ENCODE peak calls at places on chromosomes 5 and 9, in five cellular contexts. D, I, Y, G and C are unnamed samples.

GRCh38 chr5:173155912-173156311 is 11.6 kb downstream of the BNIP1 start:
- DNase-seq in D (no peak), I (no peak), Y (no peak), G (no peak), C (no peak)

GRCh38 chr9:87382902-87383301 is 114.8 kb upstream of the DAPK1 start:
- DNase-seq in D (peak; percentile 33), I (no peak), Y (no peak), G (no peak), C (no peak)

GRCh38 chr9:35000535-35001284 is 11.2 kb downstream of the DNAJB5 start:
- DNase-seq in D (no peak), I (no peak), Y (no peak), G (no peak), C (peak; percentile 85)

GRCh38 chr5:124477002-124477546 is 269.4 kb downstream of the ZNF608 start:
- DNase-seq in D (no peak), I (no peak), Y (no peak), G (no peak), C (no peak)

GRCh38 chr9:19201899-19202891 is 28.3 kb upstream of the DENND4C start:
- DNase-seq in D (peak; percentile 68), I (no peak), Y (no peak), G (no peak), C (no peak)

GRCh38 chr9:35864695-35865255 is 5.4 kb downstream of the OR13J1 start:
- DNase-seq in D (no peak), I (no peak), Y (no peak), G (no peak), C (peak; percentile 83)

GRCh38 chr9:129111762-129112151 is 542 bp downstream of the PTPA start:
- DNase-seq in D (peak; percentile 69), I (peak; percentile 43), Y (peak; percentile 35), G (peak; percentile 36), C (no peak)

GRCh38 chr5:131488463-131488862 is 146.6 kb downstream of the RAPGEF6 start:
- DNase-seq in D (no peak), I (no peak), Y (peak; percentile 55), G (no peak), C (no peak)

GRCh38 chr9:72476617-72477375 is 44.6 kb upstream of the TMC1 start:
- DNase-seq in D (no peak), I (no peak), Y (no peak), G (peak; percentile 64), C (no peak)

GRCh38 chr9:13110766-13111400 is 168.6 kb downstream of the MPDZ start:
- DNase-seq in D (no peak), I (peak; percentile 30), Y (no peak), G (no peak), C (no peak)

GRCh38 chr5:145903862-145904261 is 31.0 kb upstream of the GRXCR2 start:
- DNase-seq in D (no peak), I (no peak), Y (no peak), G (no peak), C (peak; percentile 74)

GRCh38 chr5:17951392-17952169 is 317.3 kb downstream of the TAF11L14 start:
- DNase-seq in D (no peak), I (no peak), Y (no peak), G (peak; percentile 13), C (no peak)

GRCh38 chr5:9714187-9714586 is 84.0 kb upstream of the TAS2R1 start:
- DNase-seq in D (no peak), I (no peak), Y (no peak), G (no peak), C (peak; percentile 37)

GRCh38 chr5:170184007-170184687 is 48.6 kb upstream of the C5orf58 start:
- DNase-seq in D (peak; percentile 81), I (peak; percentile 42), Y (peak; percentile 59), G (peak; percentile 62), C (no peak)

GRCh38 chr5:139383993-139384590 is 995 bp upstream of the SLC23A1 start:
- DNase-seq in D (no peak), I (no peak), Y (no peak), G (no peak), C (no peak)

GRCh38 chr5:173456751-173457171 is 128.5 kb upstream of the STC2 start:
- DNase-seq in D (no peak), I (no peak), Y (no peak), G (no peak), C (no peak)

GRCh38 chr5:159768243-159768642 is 148.0 kb upstream of the ADRA1B start:
- DNase-seq in D (no peak), I (no peak), Y (no peak), G (no peak), C (no peak)

GRCh38 chr5:146796911-146797310 is 81.6 kb downstream of the PPP2R2B start:
- DNase-seq in D (no peak), I (no peak), Y (no peak), G (no peak), C (no peak)

GRCh38 chr9:91433180-91433579 is 9.5 kb upstream of the NFIL3 start:
- DNase-seq in D (no peak), I (no peak), Y (peak; percentile 84), G (peak; percentile 68), C (no peak)

DNA sequence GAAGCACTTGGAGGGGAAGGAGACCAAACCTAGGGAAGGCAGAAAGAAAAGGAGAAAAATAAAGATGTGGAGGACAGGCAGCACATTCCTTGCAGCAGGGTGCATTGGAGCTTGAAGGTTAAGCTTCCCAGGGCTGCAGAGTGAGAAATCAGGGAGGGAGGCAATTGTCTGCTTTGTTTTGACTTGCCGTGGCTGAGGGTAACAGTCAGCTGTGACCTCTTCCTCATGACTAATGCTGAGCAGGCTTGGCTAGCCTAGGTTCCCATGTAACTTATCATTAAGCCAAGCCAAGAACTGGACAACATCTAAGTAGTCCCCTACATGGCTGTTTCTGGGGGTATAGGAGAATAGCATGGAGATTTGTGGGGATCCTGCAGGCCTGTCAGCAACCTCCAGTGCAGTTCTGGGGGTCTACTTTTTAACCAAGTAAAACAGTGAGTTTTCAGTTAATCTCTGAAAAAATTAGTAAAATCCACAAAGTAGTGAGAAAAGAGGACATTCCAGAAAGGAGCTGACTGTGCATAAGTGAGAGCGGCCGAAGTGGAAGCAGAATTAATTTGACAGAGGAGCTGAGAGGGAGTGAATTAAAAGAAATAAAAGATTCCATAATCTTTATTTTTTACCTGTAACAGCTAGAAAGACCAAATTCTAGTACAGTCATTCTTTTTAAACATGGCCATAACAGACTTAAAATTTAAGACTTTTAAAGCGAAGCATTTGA is 149.0 kb downstream of the SGCD start:
- DNase-seq in D (peak; percentile 63), I (peak; percentile 55), Y (no peak), G (peak; percentile 31), C (no peak)
- H3K27ac ChIP-seq in D (no peak overlapping the region), I (peak overlapping the region; percentile 10), Y (no peak overlapping the region), G (peak overlapping the region; percentile 81), C (peak overlapping the region; percentile 67)

DNA sequence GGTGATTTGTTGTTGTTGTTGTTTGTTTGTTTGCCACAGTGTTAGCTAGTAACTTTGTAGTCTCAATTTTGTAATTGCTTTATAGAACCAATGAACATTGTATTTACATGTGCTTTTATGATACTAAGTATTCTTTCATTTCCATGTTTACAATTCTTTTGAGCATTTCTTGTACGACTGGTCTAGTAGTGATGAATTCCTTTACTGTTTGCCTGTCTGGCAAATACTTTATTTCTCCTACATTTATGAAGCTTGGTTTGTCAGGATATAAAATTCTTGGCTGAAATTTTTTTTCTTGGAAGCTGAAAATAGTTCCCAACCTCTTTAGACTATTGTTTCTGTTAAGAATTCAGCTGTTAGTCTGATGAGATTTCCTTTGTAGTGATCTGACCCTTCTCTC is 55.6 kb upstream of the SNCAIP start:
- DNase-seq in D (no peak), I (no peak), Y (no peak), G (no peak), C (no peak)
- H3K27ac ChIP-seq in D (no peak overlapping the region), I (no peak overlapping the region), Y (no peak overlapping the region), G (no peak overlapping the region), C (no peak overlapping the region)

DNA sequence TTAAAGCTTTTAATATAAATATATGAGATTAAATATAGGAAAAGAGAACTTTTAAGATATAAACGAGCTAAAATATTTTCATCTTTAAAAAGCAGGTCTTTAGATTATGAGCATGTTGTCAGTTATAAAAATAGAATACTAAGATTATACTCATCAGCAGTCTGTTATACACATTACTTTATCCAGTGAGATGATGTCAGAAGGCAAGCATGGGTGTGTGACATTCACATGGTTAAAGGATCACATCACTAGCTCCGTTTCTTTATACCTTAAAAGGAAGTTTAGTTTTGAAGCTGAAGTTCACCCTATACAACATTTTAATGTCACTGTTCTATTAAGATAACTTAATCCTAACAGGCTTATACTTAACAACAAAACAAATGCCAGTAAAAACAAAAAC is 59.7 kb downstream of the RICTOR start:
- DNase-seq in D (no peak), I (peak; percentile 47), Y (no peak), G (no peak), C (no peak)
- H3K27ac ChIP-seq in D (no peak overlapping the region), I (peak overlapping the region; percentile 68), Y (no peak overlapping the region), G (no peak overlapping the region), C (peak overlapping the region; percentile 66)

GRCh38 chr9:124594215-124594614 is 87.0 kb upstream of the NR5A1 start:
- DNase-seq in D (no peak), I (no peak), Y (no peak), G (no peak), C (no peak)
- H3K27ac ChIP-seq in D (no peak overlapping the region), I (no peak overlapping the region), Y (no peak overlapping the region), G (no peak overlapping the region), C (no peak overlapping the region)

GRCh38 chr5:108366500-108366899 is 15.4 kb downstream of the FBXL17 start:
- DNase-seq in D (no peak), I (no peak), Y (no peak), G (no peak), C (no peak)
- H3K27ac ChIP-seq in D (no peak overlapping the region), I (no peak overlapping the region), Y (no peak overlapping the region), G (no peak overlapping the region), C (peak overlapping the region; percentile 25)

GRCh38 chr5:180495292-180495691 is 1.1 kb downstream of the CNOT6 start:
- DNase-seq in D (no peak), I (no peak), Y (no peak), G (no peak), C (no peak)
- H3K27ac ChIP-seq in D (peak overlapping the region; percentile 95), I (peak overlapping the region; percentile 92), Y (no peak overlapping the region), G (peak overlapping the region; percentile 97), C (peak overlapping the region; percentile 96)

GRCh38 chr5:91297994-91298393 is 85.1 kb downstream of the ARRDC3 start:
- DNase-seq in D (no peak), I (no peak), Y (no peak), G (no peak), C (no peak)
- H3K27ac ChIP-seq in D (no peak overlapping the region), I (no peak overlapping the region), Y (no peak overlapping the region), G (peak overlapping the region; percentile 32), C (no peak overlapping the region)